ENCODE peak calls at places on chromosomes 1 and 21, in nine cellular contexts. One of them, this sample, is unnamed.

GRCh38 chr21:42830456-42831455 is 48.6 kb downstream of the WDR4 start:
- DNase-seq in neural progenitor cell: no peak
- DNase-seq in foreskin keratinocyte: no peak
- DNase-seq in lung: no peak
- DNase-seq in stimulated activated CD4-positive, alpha-beta T cell treated with anti-CD3 and anti-CD28 coated beads, Interleukin-1b, Interleukin-23, amount 100 ng/mL, for 48 hours: no peak
- DNase-seq in Kasumi-1: peak
- DNase-seq in activated effector memory CD4-positive, alpha-beta T cell treated with Interleukin-2 at 50 U/mL for 16 hours: no peak
- DNase-seq in esophagus squamous epithelium: no peak
- DNase-seq in CD4-positive, alpha-beta memory T cell: no peak
- DNase-seq in this sample: peak

GRCh38 chr1:2414297-2414958 is 2.1 kb upstream of the PEX10 start:
- DNase-seq in neural progenitor cell: peak
- DNase-seq in foreskin keratinocyte: no peak
- DNase-seq in lung: peak
- DNase-seq in stimulated activated CD4-positive, alpha-beta T cell treated with anti-CD3 and anti-CD28 coated beads, Interleukin-1b, Interleukin-23, amount 100 ng/mL, for 48 hours: peak
- DNase-seq in Kasumi-1: peak
- DNase-seq in activated effector memory CD4-positive, alpha-beta T cell treated with Interleukin-2 at 50 U/mL for 16 hours: peak
- DNase-seq in esophagus squamous epithelium: no peak
- DNase-seq in CD4-positive, alpha-beta memory T cell: peak
- DNase-seq in this sample: peak

GRCh38 chr21:42000908-42001307 is 9.3 kb downstream of the ZBTB21 start:
- DNase-seq in neural progenitor cell: no peak
- DNase-seq in foreskin keratinocyte: no peak
- DNase-seq in lung: no peak
- DNase-seq in stimulated activated CD4-positive, alpha-beta T cell treated with anti-CD3 and anti-CD28 coated beads, Interleukin-1b, Interleukin-23, amount 100 ng/mL, for 48 hours: no peak
- DNase-seq in Kasumi-1: no peak
- DNase-seq in activated effector memory CD4-positive, alpha-beta T cell treated with Interleukin-2 at 50 U/mL for 16 hours: no peak
- DNase-seq in esophagus squamous epithelium: no peak
- DNase-seq in CD4-positive, alpha-beta memory T cell: no peak
- DNase-seq in this sample: no peak

GRCh38 chr1:205661429-205662134 is 18.7 kb downstream of the SLC45A3 start:
- DNase-seq in neural progenitor cell: no peak
- DNase-seq in foreskin keratinocyte: no peak
- DNase-seq in lung: no peak
- DNase-seq in stimulated activated CD4-positive, alpha-beta T cell treated with anti-CD3 and anti-CD28 coated beads, Interleukin-1b, Interleukin-23, amount 100 ng/mL, for 48 hours: no peak
- DNase-seq in Kasumi-1: no peak
- DNase-seq in activated effector memory CD4-positive, alpha-beta T cell treated with Interleukin-2 at 50 U/mL for 16 hours: no peak
- DNase-seq in esophagus squamous epithelium: no peak
- DNase-seq in CD4-positive, alpha-beta memory T cell: no peak
- DNase-seq in this sample: no peak

GRCh38 chr1:156502749-156503671 is 2.4 kb upstream of the MEF2D start:
- DNase-seq in neural progenitor cell: no peak
- DNase-seq in foreskin keratinocyte: peak
- DNase-seq in lung: peak
- DNase-seq in stimulated activated CD4-positive, alpha-beta T cell treated with anti-CD3 and anti-CD28 coated beads, Interleukin-1b, Interleukin-23, amount 100 ng/mL, for 48 hours: no peak
- DNase-seq in Kasumi-1: peak
- DNase-seq in activated effector memory CD4-positive, alpha-beta T cell treated with Interleukin-2 at 50 U/mL for 16 hours: no peak
- DNase-seq in esophagus squamous epithelium: no peak
- DNase-seq in CD4-positive, alpha-beta memory T cell: no peak
- DNase-seq in this sample: peak

GRCh38 chr1:235642943-235643371 is 6.6 kb downstream of the GNG4 start:
- DNase-seq in neural progenitor cell: peak
- DNase-seq in foreskin keratinocyte: no peak
- DNase-seq in lung: no peak
- DNase-seq in stimulated activated CD4-positive, alpha-beta T cell treated with anti-CD3 and anti-CD28 coated beads, Interleukin-1b, Interleukin-23, amount 100 ng/mL, for 48 hours: no peak
- DNase-seq in Kasumi-1: no peak
- DNase-seq in activated effector memory CD4-positive, alpha-beta T cell treated with Interleukin-2 at 50 U/mL for 16 hours: no peak
- DNase-seq in esophagus squamous epithelium: no peak
- DNase-seq in CD4-positive, alpha-beta memory T cell: no peak
- DNase-seq in this sample: no peak

GRCh38 chr1:23558140-23558871 is 995 bp downstream of the ID3 start:
- DNase-seq in neural progenitor cell: peak
- DNase-seq in foreskin keratinocyte: peak
- DNase-seq in lung: peak
- DNase-seq in stimulated activated CD4-positive, alpha-beta T cell treated with anti-CD3 and anti-CD28 coated beads, Interleukin-1b, Interleukin-23, amount 100 ng/mL, for 48 hours: peak
- DNase-seq in Kasumi-1: peak
- DNase-seq in activated effector memory CD4-positive, alpha-beta T cell treated with Interleukin-2 at 50 U/mL for 16 hours: peak
- DNase-seq in esophagus squamous epithelium: no peak
- DNase-seq in CD4-positive, alpha-beta memory T cell: no peak
- DNase-seq in this sample: peak

GRCh38 chr1:206075786-206076725 is 23.1 kb downstream of the RHEX start:
- DNase-seq in neural progenitor cell: no peak
- DNase-seq in foreskin keratinocyte: peak
- DNase-seq in lung: no peak
- DNase-seq in stimulated activated CD4-positive, alpha-beta T cell treated with anti-CD3 and anti-CD28 coated beads, Interleukin-1b, Interleukin-23, amount 100 ng/mL, for 48 hours: no peak
- DNase-seq in Kasumi-1: no peak
- DNase-seq in activated effector memory CD4-positive, alpha-beta T cell treated with Interleukin-2 at 50 U/mL for 16 hours: no peak
- DNase-seq in esophagus squamous epithelium: no peak
- DNase-seq in CD4-positive, alpha-beta memory T cell: no peak
- DNase-seq in this sample: peak

GRCh38 chr1:233909195-233909594 is 4.7 kb downstream of the SLC35F3 start:
- DNase-seq in neural progenitor cell: no peak
- DNase-seq in foreskin keratinocyte: peak
- DNase-seq in lung: no peak
- DNase-seq in stimulated activated CD4-positive, alpha-beta T cell treated with anti-CD3 and anti-CD28 coated beads, Interleukin-1b, Interleukin-23, amount 100 ng/mL, for 48 hours: no peak
- DNase-seq in Kasumi-1: no peak
- DNase-seq in activated effector memory CD4-positive, alpha-beta T cell treated with Interleukin-2 at 50 U/mL for 16 hours: no peak
- DNase-seq in esophagus squamous epithelium: no peak
- DNase-seq in CD4-positive, alpha-beta memory T cell: no peak
- DNase-seq in this sample: no peak

GRCh38 chr1:94884101-94884875 is 42.6 kb downstream of the CNN3 start:
- DNase-seq in neural progenitor cell: peak
- DNase-seq in foreskin keratinocyte: no peak
- DNase-seq in lung: no peak
- DNase-seq in stimulated activated CD4-positive, alpha-beta T cell treated with anti-CD3 and anti-CD28 coated beads, Interleukin-1b, Interleukin-23, amount 100 ng/mL, for 48 hours: no peak
- DNase-seq in Kasumi-1: no peak
- DNase-seq in activated effector memory CD4-positive, alpha-beta T cell treated with Interleukin-2 at 50 U/mL for 16 hours: no peak
- DNase-seq in esophagus squamous epithelium: no peak
- DNase-seq in CD4-positive, alpha-beta memory T cell: no peak
- DNase-seq in this sample: peak

GRCh38 chr1:67853704-67854103 is 20.4 kb upstream of the GNG12 start:
- DNase-seq in neural progenitor cell: peak
- DNase-seq in foreskin keratinocyte: no peak
- DNase-seq in lung: peak
- DNase-seq in stimulated activated CD4-positive, alpha-beta T cell treated with anti-CD3 and anti-CD28 coated beads, Interleukin-1b, Interleukin-23, amount 100 ng/mL, for 48 hours: no peak
- DNase-seq in Kasumi-1: peak
- DNase-seq in activated effector memory CD4-positive, alpha-beta T cell treated with Interleukin-2 at 50 U/mL for 16 hours: no peak
- DNase-seq in esophagus squamous epithelium: no peak
- DNase-seq in CD4-positive, alpha-beta memory T cell: no peak
- DNase-seq in this sample: peak

GRCh38 chr21:39674794-39675193 is 62.1 kb downstream of the B3GALT5 start:
- DNase-seq in neural progenitor cell: no peak
- DNase-seq in foreskin keratinocyte: no peak
- DNase-seq in lung: no peak
- DNase-seq in stimulated activated CD4-positive, alpha-beta T cell treated with anti-CD3 and anti-CD28 coated beads, Interleukin-1b, Interleukin-23, amount 100 ng/mL, for 48 hours: no peak
- DNase-seq in Kasumi-1: no peak
- DNase-seq in activated effector memory CD4-positive, alpha-beta T cell treated with Interleukin-2 at 50 U/mL for 16 hours: no peak
- DNase-seq in esophagus squamous epithelium: no peak
- DNase-seq in CD4-positive, alpha-beta memory T cell: no peak
- DNase-seq in this sample: no peak

GRCh38 chr1:98493469-98493868 is 168.1 kb upstream of the SNX7 start:
- DNase-seq in neural progenitor cell: no peak
- DNase-seq in foreskin keratinocyte: no peak
- DNase-seq in lung: no peak
- DNase-seq in stimulated activated CD4-positive, alpha-beta T cell treated with anti-CD3 and anti-CD28 coated beads, Interleukin-1b, Interleukin-23, amount 100 ng/mL, for 48 hours: no peak
- DNase-seq in Kasumi-1: no peak
- DNase-seq in activated effector memory CD4-positive, alpha-beta T cell treated with Interleukin-2 at 50 U/mL for 16 hours: no peak
- DNase-seq in esophagus squamous epithelium: no peak
- DNase-seq in CD4-positive, alpha-beta memory T cell: no peak
- DNase-seq in this sample: no peak

GRCh38 chr1:199859525-199859924 is 168.0 kb upstream of the NR5A2 start:
- DNase-seq in neural progenitor cell: no peak
- DNase-seq in foreskin keratinocyte: peak
- DNase-seq in lung: no peak
- DNase-seq in stimulated activated CD4-positive, alpha-beta T cell treated with anti-CD3 and anti-CD28 coated beads, Interleukin-1b, Interleukin-23, amount 100 ng/mL, for 48 hours: no peak
- DNase-seq in Kasumi-1: peak
- DNase-seq in activated effector memory CD4-positive, alpha-beta T cell treated with Interleukin-2 at 50 U/mL for 16 hours: no peak
- DNase-seq in esophagus squamous epithelium: no peak
- DNase-seq in CD4-positive, alpha-beta memory T cell: no peak
- DNase-seq in this sample: peak

GRCh38 chr1:16903054-16903453 is 7.3 kb downstream of the RNU1-2 start:
- DNase-seq in neural progenitor cell: no peak
- DNase-seq in foreskin keratinocyte: no peak
- DNase-seq in lung: no peak
- DNase-seq in stimulated activated CD4-positive, alpha-beta T cell treated with anti-CD3 and anti-CD28 coated beads, Interleukin-1b, Interleukin-23, amount 100 ng/mL, for 48 hours: no peak
- DNase-seq in Kasumi-1: no peak
- DNase-seq in activated effector memory CD4-positive, alpha-beta T cell treated with Interleukin-2 at 50 U/mL for 16 hours: no peak
- DNase-seq in esophagus squamous epithelium: no peak
- DNase-seq in CD4-positive, alpha-beta memory T cell: no peak
- DNase-seq in this sample: no peak

This sample was measured in left kidney.